ENCODE peak calls at places on chromosome 18, in eight cellular contexts. R is HepG2, A is lung, M is endothelial cell of umbilical vein, C is psoas muscle, V is PC-9, K is right atrium auricular region, J is neural progenitor cell. N is an unnamed sample. For H3K9me3, the result is how much of the 10 kb centered on the place peaks cover.

GRCh38 chr18:27843783-27844415 is 333.0 kb downstream of the CDH2 start:
- DNase-seq in R (no peak), A (no peak), M (peak), C (no peak), V (peak), K (no peak), J (no peak), N (no peak)

GRCh38 chr18:38575648-38576047 is 1010.0 kb upstream of the CELF4 start:
- DNase-seq in R (no peak), A (no peak), M (no peak), C (no peak), V (no peak), K (no peak), J (no peak), N (no peak)

GRCh38 chr18:57077786-57078552 is 68.9 kb upstream of the BOD1L2 start:
- DNase-seq in R (no peak), A (no peak), M (no peak), C (no peak), V (no peak), K (no peak), J (no peak), N (no peak)

GRCh38 chr18:54506516-54507261 is 84.4 kb upstream of the DYNAP start:
- DNase-seq in R (no peak), A (no peak), M (no peak), C (no peak), V (no peak), K (no peak), J (no peak), N (no peak)

GRCh38 chr18:6875764-6876163 is 146.2 kb downstream of the ARHGAP28 start:
- DNase-seq in R (no peak), A (no peak), M (no peak), C (no peak), V (no peak), K (no peak), J (no peak), N (no peak)

GRCh38 chr18:32552421-32553030 is 81.8 kb upstream of the GAREM1 start:
- DNase-seq in R (peak), A (peak), M (peak), C (no peak), V (peak), K (no peak), J (peak), N (peak)

GRCh38 chr18:59357928-59358327 is 1.1 kb downstream of the LMAN1 start:
- DNase-seq in R (peak), A (no peak), M (peak), C (no peak), V (peak), K (no peak), J (peak), N (no peak)

GRCh38 chr18:25713104-25713503 is 361.1 kb upstream of the ZNF521 start:
- DNase-seq in R (no peak), A (no peak), M (no peak), C (no peak), V (no peak), K (no peak), J (no peak), N (no peak)

DNA sequence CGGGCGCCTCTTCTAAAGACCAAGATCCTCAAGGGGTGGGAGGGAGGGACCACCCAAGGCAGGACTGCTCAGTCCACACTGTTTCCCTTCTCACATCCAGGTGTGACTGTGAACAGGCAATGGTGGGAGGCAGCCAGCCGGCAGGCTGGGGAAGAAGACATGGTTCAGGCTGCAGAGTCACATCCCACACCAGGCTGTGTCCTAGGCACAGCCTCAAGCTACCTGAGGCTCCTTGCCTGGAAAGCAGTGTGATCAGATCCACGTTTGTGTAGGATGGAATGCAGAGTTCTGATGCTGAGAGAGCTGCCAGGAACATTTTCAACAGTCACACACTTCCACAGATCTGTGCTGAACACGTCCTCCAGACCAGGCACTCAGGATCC is 16.4 kb downstream of the SLC66A2 start:
- DNase-seq in R (no peak), A (no peak), M (no peak), C (no peak), V (no peak), K (no peak), J (no peak), N (peak)
- H3K9me3 ChIP-seq in R (under half), A (under half), M (under half), C (under half), V (under half), K (under half), J (under half), N (under half)

GRCh38 chr18:9612989-9613388 is 1.4 kb downstream of the PPP4R1 start:
- DNase-seq in R (no peak), A (no peak), M (peak), C (no peak), V (no peak), K (no peak), J (no peak), N (no peak)
- H3K4me3 ChIP-seq in R (peak), A (no peak), M (peak), C (peak), V (peak), K (peak), J (peak), N (peak)

GRCh38 chr18:67305466-67305865 is 211.1 kb downstream of the DSEL start:
- DNase-seq in R (no peak), A (no peak), M (peak), C (no peak), V (no peak), K (no peak), J (no peak), N (no peak)
- H3K9me3 ChIP-seq in R (under half), A (under half), M (under half), C (under half), V (under half), K (under half), J (under half), N (under half)

GRCh38 chr18:8703781-8704301 is 1.5 kb upstream of the MTCL1 start:
- DNase-seq in R (peak), A (no peak), M (no peak), C (no peak), V (no peak), K (no peak), J (no peak), N (no peak)
- H3K4me3 ChIP-seq in R (peak), A (no peak), M (no peak), C (peak), V (peak), K (peak), J (peak), N (peak)

DNA sequence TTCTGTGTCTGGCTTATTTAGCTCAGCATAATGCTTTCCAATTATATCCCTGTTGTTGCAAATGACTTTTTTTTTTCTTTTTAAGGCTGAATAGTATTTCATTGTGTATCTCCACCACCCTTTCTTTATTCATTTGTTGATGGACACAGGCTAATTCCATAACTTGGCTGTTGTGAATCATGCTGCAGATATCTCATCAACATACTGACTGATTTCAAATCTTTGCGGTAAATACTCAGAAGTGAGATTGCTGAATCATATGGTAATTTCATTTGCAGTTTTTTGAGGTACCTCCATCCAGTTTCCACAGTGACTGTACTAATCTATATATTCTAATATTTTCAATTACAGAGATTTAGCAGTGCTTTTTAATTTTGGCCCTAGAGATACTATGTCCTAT is 266.2 kb downstream of the TMX3 start:
- DNase-seq in R (no peak), A (no peak), M (no peak), C (no peak), V (no peak), K (no peak), J (no peak), N (no peak)
- H3K9me3 ChIP-seq in R (under half), A (under half), M (under half), C (under half), V (under half), K (under half), J (under half), N (under half)

GRCh38 chr18:75320506-75320905 is 107.0 kb downstream of the SMIM21 start:
- DNase-seq in R (no peak), A (peak), M (no peak), C (no peak), V (no peak), K (no peak), J (no peak), N (no peak)

GRCh38 chr18:75324211-75324610 is 103.3 kb downstream of the SMIM21 start:
- DNase-seq in R (no peak), A (no peak), M (no peak), C (no peak), V (no peak), K (no peak), J (no peak), N (no peak)

GRCh38 chr18:75319905-75320304 is 107.6 kb downstream of the SMIM21 start:
- DNase-seq in R (no peak), A (no peak), M (no peak), C (no peak), V (no peak), K (no peak), J (no peak), N (no peak)

GRCh38 chr18:75321431-75321830 is 106.1 kb downstream of the SMIM21 start:
- DNase-seq in R (no peak), A (no peak), M (no peak), C (no peak), V (no peak), K (no peak), J (no peak), N (no peak)

DNA sequence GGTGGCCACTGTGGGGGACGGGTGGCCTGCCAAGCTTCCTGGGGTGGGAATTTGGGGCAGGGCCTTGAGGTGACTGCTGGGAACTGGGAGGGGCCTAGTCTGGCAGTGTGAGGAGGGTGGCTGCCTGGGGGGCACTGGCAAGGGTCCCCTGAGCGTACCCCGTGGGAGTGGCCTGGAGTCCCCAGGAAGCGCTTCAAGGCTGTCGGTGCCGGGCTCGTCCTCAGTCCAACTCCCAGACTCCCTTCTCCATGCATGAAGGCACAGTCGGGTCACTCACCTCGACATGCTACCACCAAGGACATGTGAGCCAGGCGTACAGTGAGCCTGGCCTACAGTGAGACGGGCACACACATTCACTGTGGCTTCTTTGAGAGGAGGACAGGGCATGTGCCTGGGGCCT is 105.3 kb downstream of the SMIM21 start:
- DNase-seq in R (no peak), A (no peak), M (no peak), C (no peak), V (no peak), K (no peak), J (no peak), N (no peak)
- H3K4me3 ChIP-seq in R (no peak), A (no peak), M (no peak), C (no peak), V (no peak), K (no peak), J (no peak), N (no peak)